ENCODE peak calls at places on chromosome 1, in nine cellular contexts. One of them, this sample, is unnamed. For H3K9me3, the result is how much of the 10 kb centered on the place peaks cover.

GRCh38 chr1:235832011-235832410 is 34.7 kb downstream of the LYST start:
- DNase-seq in tibial nerve: no peak
- DNase-seq in transverse colon: no peak
- DNase-seq in A549: no peak
- DNase-seq in stomach: no peak
- DNase-seq in K562: no peak
- DNase-seq in H1: no peak
- DNase-seq in ovary: no peak
- DNase-seq in GM12878: no peak
- DNase-seq in this sample: no peak

GRCh38 chr1:61358770-61359455 is 276.6 kb downstream of the NFIA start:
- DNase-seq in tibial nerve: no peak
- DNase-seq in transverse colon: no peak
- DNase-seq in A549: no peak
- DNase-seq in stomach: no peak
- DNase-seq in K562: no peak
- DNase-seq in H1: no peak
- DNase-seq in ovary: no peak
- DNase-seq in GM12878: no peak
- DNase-seq in this sample: no peak

GRCh38 chr1:22350171-22350961 is 101.3 kb upstream of the ZBTB40 start:
- DNase-seq in tibial nerve: no peak
- DNase-seq in transverse colon: no peak
- DNase-seq in A549: no peak
- DNase-seq in stomach: no peak
- DNase-seq in K562: no peak
- DNase-seq in H1: peak
- DNase-seq in ovary: no peak
- DNase-seq in GM12878: no peak
- DNase-seq in this sample: no peak

GRCh38 chr1:219681876-219682275 is 69.0 kb upstream of the ZC3H11B start:
- DNase-seq in tibial nerve: no peak
- DNase-seq in transverse colon: no peak
- DNase-seq in A549: no peak
- DNase-seq in stomach: no peak
- DNase-seq in K562: no peak
- DNase-seq in H1: no peak
- DNase-seq in ovary: no peak
- DNase-seq in GM12878: no peak
- DNase-seq in this sample: no peak

GRCh38 chr1:25255711-25256577 is 8.7 kb upstream of the RSRP1 start:
- DNase-seq in tibial nerve: no peak
- DNase-seq in transverse colon: no peak
- DNase-seq in A549: no peak
- DNase-seq in stomach: no peak
- DNase-seq in K562: no peak
- DNase-seq in H1: no peak
- DNase-seq in ovary: no peak
- DNase-seq in GM12878: no peak
- DNase-seq in this sample: no peak

GRCh38 chr1:228740543-228740942 is 5.3 kb downstream of the RHOU start:
- DNase-seq in tibial nerve: no peak
- DNase-seq in transverse colon: no peak
- DNase-seq in A549: no peak
- DNase-seq in stomach: no peak
- DNase-seq in K562: no peak
- DNase-seq in H1: no peak
- DNase-seq in ovary: no peak
- DNase-seq in GM12878: no peak
- DNase-seq in this sample: no peak

GRCh38 chr1:75330633-75331032 is 196.4 kb downstream of the LHX8 start:
- DNase-seq in tibial nerve: no peak
- DNase-seq in transverse colon: no peak
- DNase-seq in A549: no peak
- DNase-seq in stomach: no peak
- DNase-seq in K562: no peak
- DNase-seq in H1: no peak
- DNase-seq in ovary: no peak
- DNase-seq in GM12878: no peak
- DNase-seq in this sample: no peak

GRCh38 chr1:213138391-213138790 is 87.3 kb downstream of the RPS6KC1 start:
- DNase-seq in tibial nerve: no peak
- DNase-seq in transverse colon: no peak
- DNase-seq in A549: no peak
- DNase-seq in stomach: no peak
- DNase-seq in K562: no peak
- DNase-seq in H1: no peak
- DNase-seq in ovary: no peak
- DNase-seq in GM12878: no peak
- DNase-seq in this sample: no peak

GRCh38 chr1:174768516-174768915 is 231.2 kb upstream of the CACYBP start:
- DNase-seq in tibial nerve: no peak
- DNase-seq in transverse colon: no peak
- DNase-seq in A549: no peak
- DNase-seq in stomach: no peak
- DNase-seq in K562: no peak
- DNase-seq in H1: no peak
- DNase-seq in ovary: no peak
- DNase-seq in GM12878: no peak
- DNase-seq in this sample: no peak

GRCh38 chr1:231550448-231550781 is 21.9 kb downstream of the TSNAX start:
- DNase-seq in tibial nerve: no peak
- DNase-seq in transverse colon: no peak
- DNase-seq in A549: peak
- DNase-seq in stomach: no peak
- DNase-seq in K562: peak
- DNase-seq in H1: no peak
- DNase-seq in ovary: no peak
- DNase-seq in GM12878: no peak
- DNase-seq in this sample: no peak

GRCh38 chr1:147897030-147897756 is 5.4 kb upstream of the GJA8 start:
- DNase-seq in tibial nerve: no peak
- DNase-seq in transverse colon: no peak
- DNase-seq in A549: no peak
- DNase-seq in stomach: no peak
- DNase-seq in K562: no peak
- DNase-seq in H1: no peak
- DNase-seq in ovary: no peak
- DNase-seq in GM12878: no peak
- DNase-seq in this sample: no peak

GRCh38 chr1:57831624-57832023 is 407.8 kb upstream of the DAB1 start:
- DNase-seq in tibial nerve: no peak
- DNase-seq in transverse colon: no peak
- DNase-seq in A549: peak
- DNase-seq in stomach: no peak
- DNase-seq in K562: no peak
- DNase-seq in H1: no peak
- DNase-seq in ovary: no peak
- DNase-seq in GM12878: no peak
- DNase-seq in this sample: no peak

GRCh38 chr1:44894591-44894990 is 51.5 kb upstream of the PTCH2 start:
- DNase-seq in tibial nerve: no peak
- DNase-seq in transverse colon: no peak
- DNase-seq in A549: no peak
- DNase-seq in stomach: no peak
- DNase-seq in K562: no peak
- DNase-seq in H1: no peak
- DNase-seq in ovary: no peak
- DNase-seq in GM12878: no peak
- DNase-seq in this sample: no peak

GRCh38 chr1:44885406-44885805 is 42.4 kb upstream of the PTCH2 start:
- DNase-seq in tibial nerve: no peak
- DNase-seq in transverse colon: no peak
- DNase-seq in A549: no peak
- DNase-seq in stomach: no peak
- DNase-seq in K562: no peak
- DNase-seq in H1: no peak
- DNase-seq in ovary: no peak
- DNase-seq in GM12878: no peak
- DNase-seq in this sample: no peak

GRCh38 chr1:44884746-44885145 is 41.7 kb upstream of the PTCH2 start:
- DNase-seq in tibial nerve: no peak
- DNase-seq in transverse colon: no peak
- DNase-seq in A549: no peak
- DNase-seq in stomach: no peak
- DNase-seq in K562: no peak
- DNase-seq in H1: no peak
- DNase-seq in ovary: no peak
- DNase-seq in GM12878: no peak
- DNase-seq in this sample: no peak

GRCh38 chr1:44890007-44890406 is 47.0 kb upstream of the PTCH2 start:
- DNase-seq in tibial nerve: no peak
- DNase-seq in transverse colon: no peak
- DNase-seq in A549: no peak
- DNase-seq in stomach: no peak
- DNase-seq in K562: no peak
- DNase-seq in H1: no peak
- DNase-seq in ovary: no peak
- DNase-seq in GM12878: no peak
- DNase-seq in this sample: no peak
- H3K9me3 ChIP-seq in tibial nerve: under half
- H3K9me3 ChIP-seq in transverse colon: under half
- H3K9me3 ChIP-seq in A549: under half
- H3K9me3 ChIP-seq in stomach: under half
- H3K9me3 ChIP-seq in K562: under half
- H3K9me3 ChIP-seq in H1: under half
- H3K9me3 ChIP-seq in ovary: under half
- H3K9me3 ChIP-seq in GM12878: under half
- H3K9me3 ChIP-seq in this sample: under half

DNA sequence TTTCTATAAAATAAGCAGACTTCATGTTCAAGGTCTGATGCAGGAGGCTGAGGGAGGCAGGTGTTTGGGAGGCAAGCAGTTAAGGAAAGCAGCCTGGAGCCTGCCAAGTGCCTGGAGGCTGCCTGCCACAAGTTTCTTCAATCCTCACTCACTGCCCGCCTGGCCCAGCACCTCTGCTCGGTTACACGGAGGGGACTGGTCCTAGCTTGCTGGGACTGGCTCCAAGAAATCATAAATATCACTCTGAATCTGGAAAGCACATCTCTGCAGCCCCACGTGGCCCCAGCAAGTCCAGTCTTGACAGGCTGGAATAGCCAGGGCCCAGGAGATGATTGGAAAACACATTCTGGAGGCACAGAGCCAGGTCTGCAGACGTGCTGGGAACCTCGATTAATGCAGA is 83.9 kb downstream of the BCAR3 start:
- DNase-seq in tibial nerve: no peak
- DNase-seq in transverse colon: no peak
- DNase-seq in A549: no peak
- DNase-seq in stomach: peak
- DNase-seq in K562: no peak
- DNase-seq in H1: no peak
- DNase-seq in ovary: no peak
- DNase-seq in GM12878: no peak
- DNase-seq in this sample: no peak
- TF ChIP-seq EP300 in tibial nerve: no peak
- TF ChIP-seq EP300 in transverse colon: no peak
- TF ChIP-seq EP300 in A549: no peak
- TF ChIP-seq EP300 in stomach: no peak
- TF ChIP-seq EP300 in K562: no peak
- TF ChIP-seq EP300 in H1: no peak
- TF ChIP-seq EP300 in ovary: no peak
- TF ChIP-seq EP300 in GM12878: no peak
- TF ChIP-seq EP300 in this sample: no peak

GRCh38 chr1:205879974-205880373 is 30.0 kb upstream of the PM20D1 start:
- DNase-seq in tibial nerve: no peak
- DNase-seq in transverse colon: no peak
- DNase-seq in A549: no peak
- DNase-seq in stomach: no peak
- DNase-seq in K562: no peak
- DNase-seq in H1: no peak
- DNase-seq in ovary: no peak
- DNase-seq in GM12878: no peak
- DNase-seq in this sample: no peak

GRCh38 chr1:205880923-205881322 is 31.0 kb upstream of the PM20D1 start:
- DNase-seq in tibial nerve: no peak
- DNase-seq in transverse colon: no peak
- DNase-seq in A549: no peak
- DNase-seq in stomach: no peak
- DNase-seq in K562: no peak
- DNase-seq in H1: no peak
- DNase-seq in ovary: no peak
- DNase-seq in GM12878: no peak
- DNase-seq in this sample: no peak

GRCh38 chr1:205883792-205884191 is 33.9 kb upstream of the PM20D1 start:
- DNase-seq in tibial nerve: no peak
- DNase-seq in transverse colon: no peak
- DNase-seq in A549: no peak
- DNase-seq in stomach: no peak
- DNase-seq in K562: no peak
- DNase-seq in H1: no peak
- DNase-seq in ovary: no peak
- DNase-seq in GM12878: no peak
- DNase-seq in this sample: no peak
- H3K9me3 ChIP-seq in tibial nerve: under half
- H3K9me3 ChIP-seq in transverse colon: under half
- H3K9me3 ChIP-seq in A549: under half
- H3K9me3 ChIP-seq in stomach: under half
- H3K9me3 ChIP-seq in K562: under half
- H3K9me3 ChIP-seq in H1: under half
- H3K9me3 ChIP-seq in ovary: under half
- H3K9me3 ChIP-seq in GM12878: under half
- H3K9me3 ChIP-seq in this sample: under half

GRCh38 chr1:2238361-2239055 is 10.4 kb downstream of the SKI start:
- DNase-seq in tibial nerve: no peak
- DNase-seq in transverse colon: no peak
- DNase-seq in A549: no peak
- DNase-seq in stomach: peak
- DNase-seq in K562: no peak
- DNase-seq in H1: no peak
- DNase-seq in ovary: no peak
- DNase-seq in GM12878: no peak
- DNase-seq in this sample: no peak
- TF ChIP-seq EP300 in tibial nerve: no peak
- TF ChIP-seq EP300 in transverse colon: no peak
- TF ChIP-seq EP300 in A549: no peak
- TF ChIP-seq EP300 in stomach: no peak
- TF ChIP-seq EP300 in K562: no peak
- TF ChIP-seq EP300 in H1: no peak
- TF ChIP-seq EP300 in ovary: no peak
- TF ChIP-seq EP300 in GM12878: no peak
- TF ChIP-seq EP300 in this sample: no peak

DNA sequence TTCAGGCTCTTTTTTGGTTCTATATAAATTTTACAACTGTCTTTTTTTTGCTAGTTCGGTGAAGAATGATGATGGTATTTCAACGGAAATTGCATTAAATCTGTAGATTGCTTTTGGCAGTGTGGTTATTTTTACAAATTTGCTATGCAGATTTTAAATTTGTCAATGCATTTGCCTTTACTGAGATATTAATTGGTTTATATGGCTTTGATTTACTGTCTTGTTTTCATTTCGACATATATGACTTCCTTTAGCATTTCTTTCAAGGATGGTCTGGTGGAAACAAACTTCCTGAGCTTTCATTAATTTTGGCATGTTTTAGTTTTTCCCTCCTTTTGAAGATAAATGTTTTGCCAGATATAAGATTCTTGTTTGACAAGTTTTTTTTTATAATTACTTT is 1522.5 kb upstream of the PRMT6 start:
- DNase-seq in tibial nerve: no peak
- DNase-seq in transverse colon: no peak
- DNase-seq in A549: no peak
- DNase-seq in stomach: no peak
- DNase-seq in K562: no peak
- DNase-seq in H1: no peak
- DNase-seq in ovary: no peak
- DNase-seq in GM12878: no peak
- DNase-seq in this sample: no peak
- H3K9me3 ChIP-seq in tibial nerve: under half
- H3K9me3 ChIP-seq in transverse colon: under half
- H3K9me3 ChIP-seq in A549: under half
- H3K9me3 ChIP-seq in stomach: under half
- H3K9me3 ChIP-seq in K562: under half
- H3K9me3 ChIP-seq in H1: under half
- H3K9me3 ChIP-seq in ovary: under half
- H3K9me3 ChIP-seq in GM12878: under half
- H3K9me3 ChIP-seq in this sample: under half